ENCODE peak calls at places on chromosomes 6 and 20, in four cellular contexts. K is H1, X is mesendoderm, M is IMR-90. O is an unnamed sample.

GRCh38 chr6:72560721-72561593 is 60.9 kb upstream of the KCNQ5 start:
- DNase-seq in K (no peak), X (peak), M (peak), O (no peak)

GRCh38 chr6:109406196-109406595 is 23.9 kb upstream of the CD164 start:
- DNase-seq in K (no peak), X (no peak), M (peak), O (no peak)

GRCh38 chr6:99563056-99563723 is 5.3 kb downstream of the CCNC start:
- DNase-seq in K (no peak), X (no peak), M (no peak), O (no peak)

GRCh38 chr6:84280030-84280429 is 52.6 kb upstream of the CEP162 start:
- DNase-seq in K (no peak), X (no peak), M (peak), O (no peak)

GRCh38 chr6:74677463-74677862 is 528.4 kb downstream of the COL12A1 start:
- DNase-seq in K (no peak), X (no peak), M (no peak), O (no peak)

GRCh38 chr6:135250751-135251356 is 69.7 kb downstream of the MYB start:
- DNase-seq in K (peak), X (peak), M (no peak), O (peak)

GRCh38 chr20:16918366-16918765 is 170.2 kb downstream of the OTOR start:
- DNase-seq in K (no peak), X (no peak), M (no peak), O (no peak)

GRCh38 chr6:93675856-93676255 is 256.5 kb upstream of the EPHA7 start:
- DNase-seq in K (no peak), X (no peak), M (no peak), O (no peak)

GRCh38 chr6:133207754-133208153 is 33.4 kb upstream of the EYA4 start:
- DNase-seq in K (no peak), X (no peak), M (no peak), O (no peak)

GRCh38 chr20:36331182-36331581 is 25.0 kb downstream of the DLGAP4 start:
- DNase-seq in K (no peak), X (no peak), M (no peak), O (no peak)

GRCh38 chr20:31869942-31870702 is at the start of the genes DUSP15 and TTLL9:
- DNase-seq in K (no peak), X (no peak), M (no peak), O (no peak)

GRCh38 chr6:5093231-5094015 is 8.3 kb downstream of the PPP1R3G start:
- DNase-seq in K (no peak), X (no peak), M (no peak), O (no peak)

GRCh38 chr6:45657243-45657642 is 279.5 kb upstream of the SUPT3H start:
- DNase-seq in K (no peak), X (no peak), M (peak), O (no peak)

GRCh38 chr6:16676978-16677377 is 84.3 kb downstream of the ATXN1 start:
- DNase-seq in K (no peak), X (peak), M (peak), O (no peak)

GRCh38 chr6:90097357-90097756 is 199.3 kb downstream of the BACH2 start:
- DNase-seq in K (no peak), X (no peak), M (no peak), O (no peak)

GRCh38 chr6:44071670-44072451 is 55.4 kb downstream of the MRPL14 start:
- DNase-seq in K (no peak), X (no peak), M (peak), O (no peak)

GRCh38 chr20:4883546-4883945 is 117.8 kb downstream of the SLC23A2 start:
- DNase-seq in K (no peak), X (no peak), M (no peak), O (no peak)

GRCh38 chr6:147298461-147298860 is 94.2 kb downstream of the STXBP5 start:
- DNase-seq in K (no peak), X (no peak), M (no peak), O (no peak)

GRCh38 chr20:2942439-2942838 is 69.2 kb downstream of the PTPRA start:
- DNase-seq in K (no peak), X (no peak), M (peak), O (no peak)

GRCh38 chr20:49560646-49561045 is 7.3 kb downstream of the PTGIS start:
- DNase-seq in K (no peak), X (no peak), M (no peak), O (no peak)

GRCh38 chr20:49561256-49561655 is 6.7 kb downstream of the PTGIS start:
- DNase-seq in K (no peak), X (no peak), M (no peak), O (no peak)

GRCh38 chr20:49563015-49563980 is 4.6 kb downstream of the PTGIS start:
- DNase-seq in K (no peak), X (no peak), M (no peak), O (no peak)

GRCh38 chr20:49562341-49563014 is 5.5 kb downstream of the PTGIS start:
- DNase-seq in K (no peak), X (peak), M (peak), O (peak)

DNA sequence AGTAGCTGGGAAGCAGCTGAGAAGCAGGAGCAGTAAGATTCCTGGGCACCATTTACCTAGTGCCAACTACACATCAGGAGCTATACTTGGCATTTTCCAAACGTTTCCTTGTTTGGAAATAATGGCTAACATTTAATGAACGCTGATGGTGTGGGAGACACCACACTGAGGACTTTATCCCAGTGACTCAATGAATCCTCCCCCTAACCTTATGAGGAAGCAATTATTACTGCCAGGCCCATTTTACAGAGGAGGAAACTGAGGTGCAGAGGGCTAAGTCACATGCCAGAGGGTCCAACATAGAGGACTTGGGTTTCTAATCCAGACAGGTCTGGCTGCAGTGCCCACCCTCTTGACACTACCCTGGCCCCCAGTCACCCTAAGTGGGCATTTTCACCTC is 6.1 kb downstream of the PTGIS start:
- DNase-seq in K (no peak), X (no peak), M (no peak), O (no peak)
- H3K4ac ChIP-seq in K (peak), X (no peak), M (peak), O (no peak)

DNA sequence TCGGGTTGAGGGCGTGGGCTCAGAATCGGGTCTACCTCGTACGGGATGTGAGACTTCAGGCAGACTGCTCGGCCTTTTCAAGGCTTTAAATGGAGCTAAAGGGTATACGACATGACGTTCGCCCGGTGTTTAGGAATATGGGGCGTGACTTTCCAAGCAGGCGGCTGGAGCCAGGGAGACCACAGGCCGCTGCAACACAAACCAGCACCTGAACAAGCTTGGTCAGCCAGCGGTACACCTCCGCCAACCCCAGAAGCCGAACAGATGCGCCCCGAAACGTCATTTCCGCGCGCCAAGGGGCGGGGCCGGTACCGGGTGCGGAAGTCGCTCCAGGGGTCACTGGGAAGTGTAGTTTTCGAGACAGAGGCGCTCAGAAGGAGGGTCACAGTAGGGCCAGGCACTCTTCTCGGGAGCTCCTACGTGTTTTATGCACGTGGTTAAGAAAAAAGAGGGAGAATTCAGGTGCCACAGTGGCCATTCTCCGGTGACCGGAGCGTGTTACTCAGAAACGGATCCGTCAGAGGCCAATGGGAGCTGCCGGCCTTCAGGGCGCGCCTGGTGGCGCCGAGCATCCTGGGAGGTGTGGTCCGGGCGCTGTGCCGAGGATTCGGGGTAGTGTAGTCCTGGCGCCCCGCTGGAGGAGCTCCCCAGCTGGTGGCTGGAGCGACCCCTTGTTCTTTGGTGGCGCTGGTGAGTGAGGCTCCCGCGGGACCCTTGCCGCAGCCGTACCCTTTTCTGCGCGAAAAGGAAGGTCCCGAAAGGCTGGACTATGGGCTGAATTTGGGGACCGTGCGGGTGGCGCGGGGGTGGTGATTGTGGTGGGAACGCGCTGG is at the start of gene ZNF133:
- DNase-seq in K (peak), X (peak), M (peak), O (peak)
- H2AK5ac ChIP-seq in K (no peak), X (no peak), M (peak), O (no peak)

GRCh38 chr6:70412797-70413113 is 553 bp upstream of the FAM135A start:
- DNase-seq in K (no peak), X (no peak), M (no peak), O (no peak)
- H3K4ac ChIP-seq in K (no peak), X (peak), M (peak), O (no peak)

DNA sequence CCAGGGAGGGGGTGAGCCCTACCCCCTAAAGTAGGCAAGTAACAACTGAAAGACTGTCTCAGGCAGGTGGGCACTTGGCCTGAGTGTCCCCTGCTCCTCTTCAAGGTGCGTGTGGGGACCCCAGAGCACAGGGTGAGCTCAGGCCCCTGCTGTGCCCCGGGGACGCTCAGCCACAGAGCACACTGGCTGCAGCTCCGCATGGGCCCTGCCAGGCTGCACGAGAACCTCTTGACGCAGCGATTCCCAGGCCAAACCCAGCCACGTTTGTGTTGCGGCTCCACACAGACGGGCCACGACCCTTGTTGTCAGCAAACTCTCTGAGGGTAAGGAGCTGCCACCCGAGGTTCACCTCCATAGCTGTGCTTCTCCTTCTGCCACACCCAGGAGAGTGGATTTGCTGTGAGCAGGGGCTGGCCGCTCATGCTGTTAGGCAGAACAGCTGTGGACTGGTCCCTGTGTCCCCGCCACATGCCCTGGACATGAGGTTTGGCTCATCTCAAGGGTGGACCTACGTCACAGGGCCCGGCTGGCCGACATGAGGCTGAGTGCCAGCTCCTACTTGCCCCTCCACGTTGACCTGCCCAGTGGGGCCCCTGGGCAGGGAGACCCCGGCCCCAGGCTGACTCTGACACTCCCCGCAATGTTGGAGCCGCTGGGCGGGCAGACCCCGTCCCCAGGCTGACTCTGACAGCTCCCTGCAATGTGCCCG is 29.7 kb upstream of the GATA5 start:
- DNase-seq in K (no peak), X (no peak), M (no peak), O (no peak)
- H2AK5ac ChIP-seq in K (no peak), X (no peak), M (no peak), O (no peak)

DNA sequence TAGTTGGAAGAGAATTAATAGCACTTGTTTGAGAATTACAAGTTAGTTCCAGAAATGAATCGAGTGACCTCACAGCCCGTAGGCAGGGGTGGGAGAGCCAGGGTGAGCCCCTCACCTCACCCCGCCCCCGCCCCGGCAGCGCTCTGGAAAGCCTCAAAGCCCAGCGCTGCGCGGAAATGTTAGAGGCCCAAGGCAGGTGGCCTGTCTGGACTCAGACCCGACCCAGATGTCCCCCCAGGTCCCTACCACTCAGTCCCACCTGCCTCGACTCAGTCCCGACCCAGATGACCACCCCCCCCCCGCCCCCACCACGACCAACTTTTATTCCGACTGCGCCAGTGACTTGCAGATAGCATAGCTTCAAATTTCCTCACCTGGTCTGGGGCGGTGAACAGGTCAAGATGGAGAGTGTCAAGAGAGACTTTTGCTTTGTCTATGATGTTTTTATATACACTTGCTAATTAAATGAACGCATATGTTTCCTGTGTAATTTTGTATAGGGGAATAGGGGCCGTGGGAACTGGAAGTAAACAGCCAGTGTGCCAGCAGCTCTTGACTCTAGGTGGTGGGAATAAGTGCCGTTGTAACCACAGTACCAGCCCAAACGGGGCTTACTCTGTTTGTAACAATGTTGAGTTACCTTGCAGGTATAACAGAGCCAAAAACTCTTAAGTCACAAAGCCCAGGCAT is 1.2 kb upstream of the PXDC1 start:
- DNase-seq in K (no peak), X (no peak), M (no peak), O (no peak)
- H3K4ac ChIP-seq in K (no peak), X (no peak), M (peak), O (no peak)

DNA sequence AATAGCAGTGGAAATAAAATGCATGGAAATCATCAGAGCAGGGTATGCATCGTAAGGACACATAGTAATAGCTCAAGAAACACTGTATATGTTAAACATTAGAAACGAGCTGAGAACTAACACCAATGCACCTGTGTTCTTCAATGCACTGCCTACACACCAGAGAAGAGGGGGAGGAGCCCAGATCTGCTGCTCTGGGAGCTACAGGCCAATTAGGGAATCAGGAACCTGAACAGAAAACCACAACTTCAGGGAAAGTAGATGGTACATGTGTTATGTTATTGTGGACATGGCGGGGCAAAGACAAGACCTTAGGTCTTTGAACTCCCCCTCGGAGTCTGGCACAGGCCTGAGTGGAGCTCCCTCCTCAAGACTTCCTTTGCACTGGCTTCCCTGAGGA is 39.7 kb downstream of the RIPOR3 start:
- DNase-seq in K (no peak), X (no peak), M (no peak), O (no peak)
- H2AK5ac ChIP-seq in K (no peak), X (no peak), M (peak), O (no peak)

O was measured in H9.